ENCODE peak calls at places on chromosomes 3 and 15, in six cellular contexts. J, A, V, F, S and B are unnamed samples.

GRCh38 chr3:129051776-129052400 is 8.7 kb upstream of the GP9 start:
- DNase-seq in S (no peak), A (no peak), F (no peak), J (no peak), V (no peak), B (no peak)

GRCh38 chr3:194617058-194617671 is 16.1 kb downstream of the TMEM44 start:
- DNase-seq in S (no peak), J (no peak), A (no peak), F (no peak), V (no peak), B (no peak)

GRCh38 chr15:28975766-28976179 is 90.0 kb downstream of the APBA2 start:
- DNase-seq in A (peak), S (peak), V (peak), F (peak), J (peak), B (no peak)

GRCh38 chr3:72171946-72172345 is 387.0 kb upstream of the PROK2 start:
- DNase-seq in F (no peak), A (no peak), V (no peak), J (no peak), S (no peak), B (no peak)

GRCh38 chr3:61829301-61830110 is 268.1 kb downstream of the PTPRG start:
- DNase-seq in S (no peak), V (no peak), A (no peak), J (no peak), F (no peak), B (no peak)

GRCh38 chr3:124272611-124273151 is 280.8 kb upstream of the ROPN1 start:
- DNase-seq in V (no peak), A (no peak), J (no peak), S (no peak), F (peak), B (no peak)

GRCh38 chr3:58631742-58632141 is 34.8 kb downstream of the FAM3D start:
- DNase-seq in F (no peak), J (no peak), V (no peak), S (no peak), A (no peak), B (no peak)

GRCh38 chr3:15601399-15602145 is at the start of the genes BTD and HACL1:
- DNase-seq in S (peak), F (peak), V (peak), A (peak), J (peak), B (peak)

GRCh38 chr3:95084738-95085137 is 1021.9 kb downstream of the NSUN3 start:
- DNase-seq in J (no peak), A (no peak), V (no peak), F (no peak), S (no peak), B (no peak)

GRCh38 chr15:29656636-29657475 is 165.4 kb downstream of the TJP1 start:
- DNase-seq in J (peak), F (no peak), S (peak), V (no peak), A (no peak), B (no peak)

GRCh38 chr3:22887664-22888291 is 315.3 kb upstream of the UBE2E2 start:
- DNase-seq in S (peak), J (peak), F (peak), V (no peak), A (no peak), B (no peak)

GRCh38 chr3:184584001-184584891 is 22.7 kb downstream of the EPHB3 start:
- DNase-seq in F (no peak), J (no peak), V (peak), S (peak), A (no peak), B (no peak)

GRCh38 chr15:75836953-75837321 is 6.3 kb upstream of the UBE2Q2 start:
- DNase-seq in S (peak), J (peak), V (no peak), F (peak), A (no peak), B (peak)

GRCh38 chr15:91530951-91531582 is 322.4 kb upstream of the SLCO3A1 start:
- DNase-seq in J (no peak), S (no peak), V (no peak), F (no peak), A (no peak), B (no peak)

GRCh38 chr3:156150434-156151066 is 30.2 kb downstream of the KCNAB1 start:
- DNase-seq in J (peak), V (peak), S (peak), F (peak), A (peak), B (no peak)

GRCh38 chr15:50235794-50236193 is 29.7 kb downstream of the HDC start:
- DNase-seq in F (peak), A (no peak), V (no peak), S (peak), J (no peak), B (no peak)

GRCh38 chr15:45635191-45635638 is 386 bp downstream of the SQOR start:
- DNase-seq in F (no peak), J (peak), V (peak), A (peak), S (peak), B (no peak)

GRCh38 chr3:112531358-112531781 is 30.4 kb downstream of the ATG3 start:
- DNase-seq in S (peak), V (peak), J (peak), F (peak), A (peak), B (no peak)

GRCh38 chr15:58864602-58865419 is 68.7 kb downstream of the SLTM start:
- DNase-seq in J (no peak), V (peak), A (peak), F (no peak), S (no peak), B (no peak)

GRCh38 chr3:134299185-134299887 is 48.7 kb upstream of the RYK start:
- DNase-seq in A (no peak), J (no peak), S (no peak), F (peak), V (no peak), B (no peak)

GRCh38 chr15:42736178-42736792 is 643 bp downstream of the CDAN1 start:
- DNase-seq in J (no peak), F (no peak), V (peak), A (no peak), S (peak), B (no peak)

GRCh38 chr15:64931381-64931780 is 19.7 kb downstream of the ANKDD1A start:
- DNase-seq in S (no peak), V (no peak), A (no peak), J (no peak), F (no peak), B (no peak)

GRCh38 chr3:65575376-65575840 is 463.3 kb downstream of the MAGI1 start:
- DNase-seq in F (peak), A (peak), J (peak), S (no peak), V (no peak), B (no peak)

GRCh38 chr3:142618917-142619401 is 22.8 kb downstream of the PLS1 start:
- DNase-seq in F (no peak), S (peak), V (no peak), A (peak), J (peak), B (no peak)

GRCh38 chr3:30597131-30597768 is 9.2 kb upstream of the TGFBR2 start:
- DNase-seq in S (no peak), F (peak), A (peak), J (peak), V (no peak), B (no peak)

GRCh38 chr3:18238721-18239331 is 186.3 kb downstream of the SATB1 start:
- DNase-seq in J (no peak), V (peak), A (no peak), F (no peak), S (no peak), B (no peak)

GRCh38 chr15:57069423-57069822 is 151.0 kb downstream of the TCF12 start:
- DNase-seq in J (no peak), A (no peak), V (no peak), S (no peak), F (no peak), B (no peak)

GRCh38 chr15:62254137-62254934 is 89.3 kb upstream of the C2CD4B start:
- DNase-seq in F (peak), V (peak), J (peak), S (peak), A (peak), B (no peak)

GRCh38 chr15:31328425-31328998 is 1.9 kb downstream of the KLF13 start:
- DNase-seq in V (peak), A (no peak), J (peak), S (no peak), F (peak), B (no peak)

GRCh38 chr3:86814321-86814720 is 176.6 kb downstream of the VGLL3 start:
- DNase-seq in F (no peak), J (no peak), V (no peak), S (no peak), A (no peak), B (no peak)

GRCh38 chr3:107133891-107134290 is 243.3 kb upstream of the CCDC54 start:
- DNase-seq in A (no peak), J (no peak), F (no peak), S (peak), V (no peak), B (no peak)

GRCh38 chr15:84929795-84930371 is 45.4 kb downstream of the SLC28A1 start:
- DNase-seq in V (peak), J (peak), S (peak), A (peak), F (peak), B (no peak)

GRCh38 chr15:91468861-91469260 is 368.8 kb downstream of the SV2B start:
- DNase-seq in J (no peak), S (no peak), F (no peak), A (no peak), V (no peak), B (no peak)

GRCh38 chr3:40386213-40386612 is 771 bp upstream of the ENTPD3 start:
- DNase-seq in S (no peak), V (no peak), F (no peak), J (no peak), A (no peak), B (no peak)

GRCh38 chr15:90665288-90666134 is 51.6 kb upstream of the BLM start:
- DNase-seq in J (peak), F (peak), S (peak), A (peak), V (peak), B (peak)

GRCh38 chr3:112001516-112001915 is 2.8 kb downstream of the TAGLN3 start:
- DNase-seq in J (no peak), S (no peak), V (peak), A (no peak), F (no peak), B (no peak)

GRCh38 chr3:114660124-114660523 is 366.3 kb downstream of the TIGIT start:
- DNase-seq in F (peak), V (no peak), S (no peak), J (no peak), A (no peak), B (no peak)

GRCh38 chr3:13214847-13215472 is 141.7 kb upstream of the IQSEC1 start:
- DNase-seq in F (no peak), V (no peak), A (no peak), S (no peak), J (no peak), B (no peak)
- TF ChIP-seq SMC3 in F (no peak), V (no peak), A (no peak), S (no peak), J (no peak), B (no peak)

DNA sequence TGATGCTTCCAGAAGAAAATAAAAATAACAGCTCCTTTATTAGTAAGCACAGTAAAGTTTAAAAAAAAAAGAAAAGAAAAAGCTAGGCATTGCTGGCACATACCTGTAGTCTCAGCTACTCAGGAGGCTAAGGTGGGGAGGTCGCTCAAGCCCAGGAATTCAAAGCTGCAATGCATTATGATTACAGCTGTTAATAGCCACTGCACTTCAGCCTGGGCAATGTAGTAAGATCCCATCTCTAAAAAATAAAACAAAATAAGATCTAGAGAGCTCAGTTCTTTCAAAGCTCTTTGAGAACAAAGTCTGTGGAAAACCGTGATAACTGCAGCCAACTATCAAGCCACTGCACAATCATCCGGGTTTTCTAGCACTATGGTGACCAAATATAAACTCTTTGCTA is 212.2 kb downstream of the ZMAT3 start:
- DNase-seq in A (no peak), J (no peak), V (no peak), F (no peak), S (no peak), B (no peak)
- TF ChIP-seq SMC3 in A (no peak), J (no peak), V (no peak), F (no peak), S (no peak), B (no peak)

GRCh38 chr3:16811950-16812349 is 72.8 kb upstream of the PLCL2 start:
- DNase-seq in A (no peak), F (no peak), V (no peak), J (no peak), S (no peak), B (no peak)

GRCh38 chr3:16808393-16809107 is 76.2 kb upstream of the PLCL2 start:
- DNase-seq in S (no peak), F (no peak), V (no peak), A (no peak), J (no peak), B (no peak)

GRCh38 chr3:16809482-16809881 is 75.3 kb upstream of the PLCL2 start:
- DNase-seq in J (no peak), F (no peak), S (no peak), A (no peak), V (no peak), B (no peak)

GRCh38 chr3:16810013-16810412 is 74.7 kb upstream of the PLCL2 start:
- DNase-seq in S (no peak), F (no peak), J (no peak), A (no peak), V (no peak), B (no peak)

DNA sequence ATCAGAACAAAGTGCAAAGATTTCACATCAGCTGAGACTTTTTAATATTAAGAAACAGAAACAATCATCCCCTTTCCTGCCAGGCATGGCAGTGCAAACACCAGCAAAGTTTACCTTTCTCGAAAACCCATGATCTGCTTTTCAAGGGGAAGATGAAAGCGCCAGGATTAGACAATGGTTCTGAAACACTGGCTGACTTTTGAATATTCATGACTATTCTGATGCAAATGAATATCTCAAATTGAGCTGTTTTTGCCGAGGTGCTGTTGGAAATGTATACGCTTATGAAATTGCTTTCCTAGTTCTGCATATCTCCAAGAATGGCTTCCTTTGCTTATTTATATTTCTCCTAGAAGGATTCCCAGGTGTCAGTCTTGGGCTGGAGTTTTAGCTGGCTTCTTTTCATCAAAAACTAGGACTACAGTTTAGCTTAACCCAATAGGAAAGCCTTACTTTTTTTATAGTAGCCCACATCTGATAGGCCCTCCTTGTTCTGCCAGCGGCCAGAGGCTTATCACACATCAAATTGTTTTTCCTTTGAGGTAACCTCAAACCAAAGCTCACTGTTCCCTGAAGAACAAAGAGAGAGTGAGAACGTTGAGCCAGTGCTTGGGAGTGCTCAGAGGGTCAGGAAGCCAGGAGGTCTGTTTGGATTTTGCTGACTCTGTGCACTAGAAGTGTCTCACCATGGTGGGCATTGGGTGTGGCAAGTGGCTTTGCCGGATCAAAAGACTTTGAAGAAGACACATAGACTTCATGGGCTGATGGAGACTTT is 74.0 kb upstream of the PLCL2 start:
- DNase-seq in S (no peak), V (no peak), J (no peak), A (no peak), F (no peak), B (no peak)
- TF ChIP-seq SMC3 in S (no peak), V (no peak), J (no peak), A (no peak), F (no peak), B (no peak)

GRCh38 chr3:187722206-187722612 is 19.9 kb upstream of the RTP2 start:
- DNase-seq in S (no peak), J (no peak), F (no peak), V (no peak), A (no peak), B (no peak)
- TF ChIP-seq SMC3 in S (no peak), J (no peak), F (no peak), V (no peak), A (no peak), B (no peak)

DNA sequence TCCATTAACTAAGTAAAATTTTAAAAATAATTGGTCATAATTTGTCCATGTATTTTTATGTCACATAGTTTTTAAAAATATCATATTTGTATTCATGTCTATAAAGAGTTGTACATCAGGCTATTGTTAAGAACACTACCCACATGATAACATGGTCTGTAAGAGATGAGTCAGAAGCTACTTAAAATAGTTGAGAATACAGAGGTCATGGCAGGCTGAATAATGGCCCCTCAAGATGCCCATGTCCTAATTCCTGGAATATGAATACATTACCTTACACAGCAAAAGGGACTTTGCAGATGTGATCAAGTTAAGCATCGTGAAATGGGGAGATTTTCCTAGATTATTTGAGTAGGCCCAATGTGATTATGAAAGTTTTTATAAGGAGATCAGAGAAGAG is 782.9 kb upstream of the GOLIM4 start:
- DNase-seq in V (no peak), F (peak), J (no peak), S (no peak), A (no peak), B (no peak)
- TF ChIP-seq SMC3 in V (no peak), F (no peak), J (no peak), S (no peak), A (no peak), B (no peak)